ENCODE peak calls at places on chromosomes 2 and 18, in four cellular contexts. One of them, this sample, is unnamed.

GRCh38 chr2:111032721-111033532 is 87.8 kb upstream of the BCL2L11 start:
- DNase-seq in endodermal cell: peak
- DNase-seq in stimulated activated CD8-positive, alpha-beta memory T cell treated with anti-CD3 and anti-CD28 coated beads, Interleukin-7, amount 100 ng/mL, for 24 hours: no peak
- DNase-seq in GM13977: no peak
- DNase-seq in this sample: peak

GRCh38 chr2:227503433-227504406 is 31.8 kb downstream of the AGFG1 start:
- DNase-seq in endodermal cell: no peak
- DNase-seq in stimulated activated CD8-positive, alpha-beta memory T cell treated with anti-CD3 and anti-CD28 coated beads, Interleukin-7, amount 100 ng/mL, for 24 hours: no peak
- DNase-seq in GM13977: no peak
- DNase-seq in this sample: peak

GRCh38 chr2:128577141-128577930 is 258.7 kb upstream of the HS6ST1 start:
- DNase-seq in endodermal cell: no peak
- DNase-seq in stimulated activated CD8-positive, alpha-beta memory T cell treated with anti-CD3 and anti-CD28 coated beads, Interleukin-7, amount 100 ng/mL, for 24 hours: no peak
- DNase-seq in GM13977: no peak
- DNase-seq in this sample: no peak

GRCh38 chr2:158686166-158686792 is 108.8 kb upstream of the DAPL1 start:
- DNase-seq in endodermal cell: no peak
- DNase-seq in stimulated activated CD8-positive, alpha-beta memory T cell treated with anti-CD3 and anti-CD28 coated beads, Interleukin-7, amount 100 ng/mL, for 24 hours: no peak
- DNase-seq in GM13977: no peak
- DNase-seq in this sample: no peak

GRCh38 chr2:241390301-241391206 is 34.5 kb downstream of the FARP2 start:
- DNase-seq in endodermal cell: no peak
- DNase-seq in stimulated activated CD8-positive, alpha-beta memory T cell treated with anti-CD3 and anti-CD28 coated beads, Interleukin-7, amount 100 ng/mL, for 24 hours: no peak
- DNase-seq in GM13977: peak
- DNase-seq in this sample: no peak

GRCh38 chr2:190875881-190876280 is 4.7 kb upstream of the GLS start:
- DNase-seq in endodermal cell: no peak
- DNase-seq in stimulated activated CD8-positive, alpha-beta memory T cell treated with anti-CD3 and anti-CD28 coated beads, Interleukin-7, amount 100 ng/mL, for 24 hours: no peak
- DNase-seq in GM13977: no peak
- DNase-seq in this sample: no peak

GRCh38 chr2:99865818-99866676 is 276.3 kb downstream of the AFF3 start:
- DNase-seq in endodermal cell: no peak
- DNase-seq in stimulated activated CD8-positive, alpha-beta memory T cell treated with anti-CD3 and anti-CD28 coated beads, Interleukin-7, amount 100 ng/mL, for 24 hours: no peak
- DNase-seq in GM13977: no peak
- DNase-seq in this sample: peak

GRCh38 chr18:73340135-73340934 is 472.5 kb upstream of the NETO1 start:
- DNase-seq in endodermal cell: no peak
- DNase-seq in stimulated activated CD8-positive, alpha-beta memory T cell treated with anti-CD3 and anti-CD28 coated beads, Interleukin-7, amount 100 ng/mL, for 24 hours: no peak
- DNase-seq in GM13977: no peak
- DNase-seq in this sample: no peak

GRCh38 chr2:145623136-145623535 is 1103.2 kb upstream of the ZEB2 start:
- DNase-seq in endodermal cell: no peak
- DNase-seq in stimulated activated CD8-positive, alpha-beta memory T cell treated with anti-CD3 and anti-CD28 coated beads, Interleukin-7, amount 100 ng/mL, for 24 hours: no peak
- DNase-seq in GM13977: no peak
- DNase-seq in this sample: no peak

GRCh38 chr2:40760071-40760666 is 308.3 kb upstream of the SLC8A1 start:
- DNase-seq in endodermal cell: peak
- DNase-seq in stimulated activated CD8-positive, alpha-beta memory T cell treated with anti-CD3 and anti-CD28 coated beads, Interleukin-7, amount 100 ng/mL, for 24 hours: no peak
- DNase-seq in GM13977: no peak
- DNase-seq in this sample: peak

GRCh38 chr2:45119855-45120254 is 110.6 kb upstream of the SIX2 start:
- DNase-seq in endodermal cell: no peak
- DNase-seq in stimulated activated CD8-positive, alpha-beta memory T cell treated with anti-CD3 and anti-CD28 coated beads, Interleukin-7, amount 100 ng/mL, for 24 hours: no peak
- DNase-seq in GM13977: no peak
- DNase-seq in this sample: no peak

GRCh38 chr2:241770185-241770935 is 6.3 kb upstream of the GAL3ST2 start:
- DNase-seq in endodermal cell: peak
- DNase-seq in stimulated activated CD8-positive, alpha-beta memory T cell treated with anti-CD3 and anti-CD28 coated beads, Interleukin-7, amount 100 ng/mL, for 24 hours: no peak
- DNase-seq in GM13977: no peak
- DNase-seq in this sample: peak

This sample was measured in islet precursor cell.